ENCODE peak calls at places on chromosome 17, in five cellular contexts. One of them, this sample, is unnamed.

GRCh38 chr17:42248351-42249179 is 27.6 kb downstream of the STAT5B start:
- DNase-seq in AG04449: no peak
- DNase-seq in choroid plexus epithelial cell: peak
- DNase-seq in endothelial cell: peak
- DNase-seq in GM10248: peak
- DNase-seq in this sample: no peak

GRCh38 chr17:17778308-17779014 is 58.3 kb downstream of the SREBF1 start:
- DNase-seq in choroid plexus epithelial cell: peak
- DNase-seq in AG04449: no peak
- DNase-seq in GM10248: no peak
- DNase-seq in endothelial cell: no peak
- DNase-seq in this sample: peak

GRCh38 chr17:65115721-65116312 is 21.4 kb upstream of the RGS9 start:
- DNase-seq in GM10248: no peak
- DNase-seq in choroid plexus epithelial cell: no peak
- DNase-seq in endothelial cell: no peak
- DNase-seq in AG04449: no peak
- DNase-seq in this sample: no peak

GRCh38 chr17:39485555-39485954 is 24.3 kb downstream of the CDK12 start:
- DNase-seq in AG04449: peak
- DNase-seq in GM10248: no peak
- DNase-seq in choroid plexus epithelial cell: peak
- DNase-seq in endothelial cell: no peak
- DNase-seq in this sample: no peak

GRCh38 chr17:40511667-40512221 is 10.3 kb upstream of the TNS4 start:
- DNase-seq in choroid plexus epithelial cell: no peak
- DNase-seq in GM10248: no peak
- DNase-seq in endothelial cell: no peak
- DNase-seq in AG04449: no peak
- DNase-seq in this sample: no peak

GRCh38 chr17:48612456-48612853 is 1.6 kb upstream of the HOXB7 start:
- DNase-seq in choroid plexus epithelial cell: no peak
- DNase-seq in endothelial cell: no peak
- DNase-seq in GM10248: no peak
- DNase-seq in AG04449: no peak
- DNase-seq in this sample: no peak

GRCh38 chr17:38918916-38919315 is 6.5 kb upstream of the LASP1NB start:
- DNase-seq in GM10248: no peak
- DNase-seq in AG04449: no peak
- DNase-seq in endothelial cell: no peak
- DNase-seq in choroid plexus epithelial cell: no peak
- DNase-seq in this sample: no peak

GRCh38 chr17:67157732-67158639 is 87.0 kb downstream of the HELZ start:
- DNase-seq in AG04449: no peak
- DNase-seq in endothelial cell: no peak
- DNase-seq in choroid plexus epithelial cell: peak
- DNase-seq in GM10248: peak
- DNase-seq in this sample: no peak

GRCh38 chr17:57940217-57940616 is 15.0 kb downstream of the CUEDC1 start:
- DNase-seq in endothelial cell: no peak
- DNase-seq in AG04449: no peak
- DNase-seq in choroid plexus epithelial cell: no peak
- DNase-seq in GM10248: no peak
- DNase-seq in this sample: no peak

GRCh38 chr17:43601280-43602050 is 55.3 kb upstream of the ETV4 start:
- DNase-seq in GM10248: no peak
- DNase-seq in AG04449: no peak
- DNase-seq in choroid plexus epithelial cell: no peak
- DNase-seq in endothelial cell: no peak
- DNase-seq in this sample: no peak

GRCh38 chr17:19345486-19346350 is 16.8 kb downstream of the B9D1 start:
- DNase-seq in choroid plexus epithelial cell: no peak
- DNase-seq in endothelial cell: no peak
- DNase-seq in AG04449: no peak
- DNase-seq in GM10248: no peak
- DNase-seq in this sample: no peak

GRCh38 chr17:80717661-80718060 is 173.0 kb downstream of the RPTOR start:
- DNase-seq in endothelial cell: no peak
- DNase-seq in AG04449: no peak
- DNase-seq in choroid plexus epithelial cell: no peak
- DNase-seq in GM10248: no peak
- DNase-seq in this sample: no peak

GRCh38 chr17:15917439-15918027 is 27.4 kb upstream of the ADORA2B start:
- DNase-seq in choroid plexus epithelial cell: no peak
- DNase-seq in endothelial cell: no peak
- DNase-seq in GM10248: no peak
- DNase-seq in AG04449: no peak
- DNase-seq in this sample: no peak

GRCh38 chr17:2218426-2218825 is 85.2 kb downstream of the SMG6 start:
- DNase-seq in endothelial cell: no peak
- DNase-seq in AG04449: no peak
- DNase-seq in choroid plexus epithelial cell: no peak
- DNase-seq in GM10248: no peak
- DNase-seq in this sample: no peak

GRCh38 chr17:60443713-60444112 is 21.4 kb downstream of the CHCT1 start:
- DNase-seq in choroid plexus epithelial cell: no peak
- DNase-seq in endothelial cell: no peak
- DNase-seq in AG04449: no peak
- DNase-seq in GM10248: no peak
- DNase-seq in this sample: no peak

GRCh38 chr17:74715144-74715543 is 2.4 kb upstream of the CD300LF start:
- DNase-seq in AG04449: no peak
- DNase-seq in endothelial cell: no peak
- DNase-seq in GM10248: peak
- DNase-seq in choroid plexus epithelial cell: no peak
- DNase-seq in this sample: no peak

GRCh38 chr17:15957608-15958307 is 12.8 kb downstream of the ADORA2B start:
- DNase-seq in endothelial cell: no peak
- DNase-seq in AG04449: no peak
- DNase-seq in GM10248: no peak
- DNase-seq in choroid plexus epithelial cell: no peak
- DNase-seq in this sample: no peak

GRCh38 chr17:63276376-63276775 is 169.7 kb downstream of the CYB561 start:
- DNase-seq in endothelial cell: no peak
- DNase-seq in choroid plexus epithelial cell: no peak
- DNase-seq in GM10248: no peak
- DNase-seq in AG04449: no peak
- DNase-seq in this sample: no peak

GRCh38 chr17:82200743-82201497 is 11.7 kb downstream of the CCDC57 start:
- DNase-seq in GM10248: no peak
- DNase-seq in AG04449: no peak
- DNase-seq in choroid plexus epithelial cell: no peak
- DNase-seq in endothelial cell: no peak
- DNase-seq in this sample: no peak

GRCh38 chr17:7393613-7394451 is 493 bp downstream of the PLSCR3 start:
- DNase-seq in GM10248: peak
- DNase-seq in AG04449: no peak
- DNase-seq in choroid plexus epithelial cell: peak
- DNase-seq in endothelial cell: no peak
- DNase-seq in this sample: no peak

GRCh38 chr17:33674685-33675084 is 381.6 kb upstream of the ASIC2 start:
- DNase-seq in choroid plexus epithelial cell: peak
- DNase-seq in endothelial cell: peak
- DNase-seq in GM10248: peak
- DNase-seq in AG04449: peak
- DNase-seq in this sample: peak

GRCh38 chr17:49996495-49997255 is 1.7 kb upstream of the DLX3 start:
- DNase-seq in choroid plexus epithelial cell: peak
- DNase-seq in GM10248: peak
- DNase-seq in AG04449: no peak
- DNase-seq in endothelial cell: peak
- DNase-seq in this sample: peak

GRCh38 chr17:18960803-18961511 is 9.0 kb downstream of the SLC5A10 start:
- DNase-seq in AG04449: no peak
- DNase-seq in choroid plexus epithelial cell: peak
- DNase-seq in endothelial cell: peak
- DNase-seq in GM10248: peak
- DNase-seq in this sample: peak

GRCh38 chr17:51362818-51363598 is 102.7 kb downstream of the UTP18 start:
- DNase-seq in GM10248: no peak
- DNase-seq in endothelial cell: no peak
- DNase-seq in AG04449: no peak
- DNase-seq in choroid plexus epithelial cell: peak
- DNase-seq in this sample: no peak

GRCh38 chr17:21171970-21172510 is 41.9 kb downstream of the TMEM11 start:
- DNase-seq in endothelial cell: no peak
- DNase-seq in GM10248: peak
- DNase-seq in AG04449: no peak
- DNase-seq in choroid plexus epithelial cell: no peak
- DNase-seq in this sample: no peak

GRCh38 chr17:83125515-83126274 is 46.3 kb downstream of the METRNL start:
- DNase-seq in GM10248: no peak
- DNase-seq in choroid plexus epithelial cell: no peak
- DNase-seq in endothelial cell: no peak
- DNase-seq in AG04449: no peak
- DNase-seq in this sample: peak

GRCh38 chr17:75856062-75856681 is 1.0 kb upstream of the WBP2 start:
- DNase-seq in choroid plexus epithelial cell: peak
- DNase-seq in AG04449: no peak
- DNase-seq in endothelial cell: no peak
- DNase-seq in GM10248: no peak
- DNase-seq in this sample: no peak

GRCh38 chr17:83200231-83200699 is 120.9 kb downstream of the METRNL start:
- DNase-seq in choroid plexus epithelial cell: no peak
- DNase-seq in AG04449: no peak
- DNase-seq in GM10248: no peak
- DNase-seq in endothelial cell: peak
- DNase-seq in this sample: no peak

GRCh38 chr17:5584971-5585794 is 874 bp upstream of the NLRP1 start:
- DNase-seq in GM10248: no peak
- DNase-seq in endothelial cell: no peak
- DNase-seq in choroid plexus epithelial cell: peak
- DNase-seq in AG04449: peak
- DNase-seq in this sample: no peak

GRCh38 chr17:1979182-1979980 is 45.8 kb downstream of the RTN4RL1 start:
- DNase-seq in AG04449: no peak
- DNase-seq in choroid plexus epithelial cell: no peak
- DNase-seq in GM10248: no peak
- DNase-seq in endothelial cell: no peak
- DNase-seq in this sample: no peak

GRCh38 chr17:78854508-78854907 is 13.9 kb upstream of the USP36 start:
- DNase-seq in AG04449: no peak
- DNase-seq in GM10248: no peak
- DNase-seq in choroid plexus epithelial cell: no peak
- DNase-seq in endothelial cell: no peak
- DNase-seq in this sample: no peak

GRCh38 chr17:78849026-78849425 is 8.4 kb upstream of the USP36 start:
- DNase-seq in endothelial cell: no peak
- DNase-seq in choroid plexus epithelial cell: no peak
- DNase-seq in GM10248: no peak
- DNase-seq in AG04449: no peak
- DNase-seq in this sample: no peak

GRCh38 chr17:78855561-78856165 is 15.0 kb upstream of the USP36 start:
- DNase-seq in choroid plexus epithelial cell: no peak
- DNase-seq in endothelial cell: no peak
- DNase-seq in AG04449: no peak
- DNase-seq in GM10248: no peak
- DNase-seq in this sample: no peak

GRCh38 chr17:78853926-78854394 is 13.3 kb upstream of the USP36 start:
- DNase-seq in choroid plexus epithelial cell: no peak
- DNase-seq in AG04449: no peak
- DNase-seq in endothelial cell: no peak
- DNase-seq in GM10248: no peak
- DNase-seq in this sample: no peak

GRCh38 chr17:78852709-78853111 is 12.1 kb upstream of the USP36 start:
- DNase-seq in choroid plexus epithelial cell: no peak
- DNase-seq in GM10248: no peak
- DNase-seq in AG04449: no peak
- DNase-seq in endothelial cell: peak
- DNase-seq in this sample: no peak
- TF ChIP-seq CTCF in choroid plexus epithelial cell: peak
- TF ChIP-seq CTCF in GM10248: no peak
- TF ChIP-seq CTCF in AG04449: no peak
- TF ChIP-seq CTCF in endothelial cell: no peak
- TF ChIP-seq CTCF in this sample: no peak

DNA sequence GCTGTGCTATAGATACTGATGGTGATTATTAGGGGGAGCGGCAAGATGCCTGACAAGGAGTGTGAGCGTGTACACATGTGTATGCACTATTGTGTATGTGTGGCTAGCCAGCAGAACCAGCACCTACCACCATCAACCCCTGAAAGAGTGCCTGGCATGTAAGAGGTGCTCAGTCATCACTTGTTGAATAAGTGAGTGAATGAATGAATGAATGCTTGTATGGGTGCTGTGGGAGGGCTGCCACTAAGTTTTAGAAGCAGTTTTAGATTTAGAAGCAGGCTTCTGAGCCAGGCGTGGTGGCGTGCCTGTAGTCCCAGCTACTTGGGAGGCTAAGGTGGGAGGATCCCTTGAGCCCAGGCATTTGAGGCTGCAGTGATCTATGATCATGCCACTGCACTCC is 37.0 kb downstream of the RAB11FIP4 start:
- DNase-seq in endothelial cell: no peak
- DNase-seq in GM10248: no peak
- DNase-seq in AG04449: no peak
- DNase-seq in choroid plexus epithelial cell: no peak
- DNase-seq in this sample: no peak
- TF ChIP-seq CTCF in endothelial cell: no peak
- TF ChIP-seq CTCF in GM10248: no peak
- TF ChIP-seq CTCF in AG04449: no peak
- TF ChIP-seq CTCF in choroid plexus epithelial cell: no peak
- TF ChIP-seq CTCF in this sample: no peak

DNA sequence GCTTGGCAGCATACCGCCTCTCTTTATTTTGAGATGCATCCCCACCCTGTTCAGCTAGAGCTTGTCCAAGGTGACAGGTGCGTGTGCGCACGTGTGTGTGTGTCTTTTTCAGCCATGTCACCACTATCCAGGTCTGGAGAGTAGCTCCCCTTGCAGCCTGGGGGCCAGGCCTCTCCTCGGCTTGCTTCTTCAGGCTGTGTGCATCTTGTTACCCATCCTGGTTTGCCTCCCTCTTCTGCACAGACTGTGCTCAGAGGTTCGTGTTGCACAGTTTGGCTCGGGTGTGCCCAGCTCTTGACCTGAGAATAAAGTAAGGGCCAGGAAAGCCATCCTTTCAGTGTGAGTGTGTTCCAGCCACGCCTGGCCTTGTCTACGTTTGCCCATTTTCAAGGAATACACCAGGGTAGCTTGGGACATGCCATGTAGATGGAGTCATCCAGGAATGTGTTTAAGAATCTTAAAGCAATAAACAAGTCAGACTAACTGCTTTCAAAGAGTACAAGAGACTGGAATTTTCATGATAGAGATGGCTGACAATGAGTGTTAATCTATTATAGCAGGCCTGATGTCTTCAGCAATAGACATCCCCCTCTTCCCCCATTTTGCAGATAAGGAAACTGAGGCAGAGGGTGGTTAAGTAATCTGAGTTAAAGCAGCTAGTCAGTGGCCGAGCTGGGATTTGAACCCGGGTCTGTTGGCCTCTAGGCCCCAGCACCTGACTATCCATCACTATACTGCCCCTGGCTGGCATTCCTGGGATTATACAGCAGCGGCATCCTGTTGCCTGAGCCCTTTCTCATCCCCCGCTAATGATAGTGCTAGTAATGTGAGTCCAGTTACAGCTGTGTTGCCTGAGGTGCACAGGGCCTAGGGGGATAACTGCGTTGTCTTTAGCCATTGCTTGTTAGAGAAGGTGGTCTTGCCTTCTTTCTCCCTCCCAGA is 77.9 kb downstream of the KSR1 start:
- DNase-seq in choroid plexus epithelial cell: peak
- DNase-seq in GM10248: no peak
- DNase-seq in AG04449: peak
- DNase-seq in endothelial cell: no peak
- DNase-seq in this sample: no peak
- TF ChIP-seq CTCF in choroid plexus epithelial cell: peak
- TF ChIP-seq CTCF in GM10248: no peak
- TF ChIP-seq CTCF in AG04449: no peak
- TF ChIP-seq CTCF in endothelial cell: no peak
- TF ChIP-seq CTCF in this sample: no peak

GRCh38 chr17:68603027-68603426 is 1.9 kb upstream of the FAM20A start:
- DNase-seq in endothelial cell: no peak
- DNase-seq in choroid plexus epithelial cell: no peak
- DNase-seq in AG04449: no peak
- DNase-seq in GM10248: no peak
- DNase-seq in this sample: no peak
- TF ChIP-seq CTCF in endothelial cell: no peak
- TF ChIP-seq CTCF in choroid plexus epithelial cell: no peak
- TF ChIP-seq CTCF in AG04449: no peak
- TF ChIP-seq CTCF in GM10248: no peak
- TF ChIP-seq CTCF in this sample: no peak

This sample was measured in mesothelial cell of epicardium.